ENCODE peak calls at places on chromosomes 7 and 10, in four cellular contexts. One of them, this sample, is unnamed. For H3K9me3, the result is how much of the 10 kb centered on the place peaks cover.

GRCh38 chr7:137084607-137085380 is 216.3 kb downstream of the CHRM2 start:
- DNase-seq in cardiac muscle cell: no peak
- DNase-seq in A549: no peak
- DNase-seq in kidney: no peak
- DNase-seq in this sample: no peak

GRCh38 chr10:92845926-92846325 is 2.4 kb upstream of the EXOC6 start:
- DNase-seq in cardiac muscle cell: no peak
- DNase-seq in A549: no peak
- DNase-seq in kidney: no peak
- DNase-seq in this sample: no peak

GRCh38 chr7:1098243-1099153 is 10.6 kb downstream of the GPER1 start:
- DNase-seq in kidney: no peak
- DNase-seq in cardiac muscle cell: no peak
- DNase-seq in A549: no peak
- DNase-seq in this sample: no peak

GRCh38 chr7:44333971-44334733 is 8.8 kb upstream of the CAMK2B start:
- DNase-seq in A549: no peak
- DNase-seq in cardiac muscle cell: peak
- DNase-seq in kidney: no peak
- DNase-seq in this sample: no peak

GRCh38 chr10:25552283-25552919 is 377.6 kb downstream of the GPR158 start:
- DNase-seq in kidney: no peak
- DNase-seq in A549: no peak
- DNase-seq in cardiac muscle cell: no peak
- DNase-seq in this sample: no peak

GRCh38 chr10:72720814-72721665 is 29.1 kb downstream of the MCU start:
- DNase-seq in cardiac muscle cell: no peak
- DNase-seq in kidney: no peak
- DNase-seq in A549: no peak
- DNase-seq in this sample: no peak

GRCh38 chr10:76311752-76312699 is 880.6 kb downstream of the LRMDA start:
- DNase-seq in A549: peak
- DNase-seq in kidney: no peak
- DNase-seq in cardiac muscle cell: peak
- DNase-seq in this sample: peak

GRCh38 chr10:79253704-79254103 is 93.6 kb upstream of the PPIF start:
- DNase-seq in cardiac muscle cell: no peak
- DNase-seq in kidney: no peak
- DNase-seq in A549: no peak
- DNase-seq in this sample: no peak

GRCh38 chr10:110912374-110912773 is 6.6 kb downstream of the BBIP1 start:
- DNase-seq in cardiac muscle cell: peak
- DNase-seq in A549: no peak
- DNase-seq in kidney: no peak
- DNase-seq in this sample: peak

GRCh38 chr7:128353610-128354009 is 7.9 kb downstream of the PRRT4 start:
- DNase-seq in kidney: no peak
- DNase-seq in A549: no peak
- DNase-seq in cardiac muscle cell: no peak
- DNase-seq in this sample: no peak

GRCh38 chr7:36390199-36391090 is 783 bp downstream of the ANLN start:
- DNase-seq in A549: peak
- DNase-seq in cardiac muscle cell: peak
- DNase-seq in kidney: peak
- DNase-seq in this sample: peak

GRCh38 chr10:132961864-132962622 is 19.7 kb upstream of the CFAP46 start:
- DNase-seq in kidney: peak
- DNase-seq in cardiac muscle cell: peak
- DNase-seq in A549: peak
- DNase-seq in this sample: no peak

GRCh38 chr10:88080213-88080612 is 216.8 kb downstream of the PTEN start:
- DNase-seq in A549: no peak
- DNase-seq in cardiac muscle cell: no peak
- DNase-seq in kidney: no peak
- DNase-seq in this sample: no peak

GRCh38 chr7:53740971-53741370 is 705.5 kb downstream of the POM121L12 start:
- DNase-seq in kidney: no peak
- DNase-seq in A549: no peak
- DNase-seq in cardiac muscle cell: no peak
- DNase-seq in this sample: no peak

GRCh38 chr10:4754143-4754542 is 71.9 kb upstream of the AKR1E2 start:
- DNase-seq in cardiac muscle cell: no peak
- DNase-seq in kidney: no peak
- DNase-seq in A549: no peak
- DNase-seq in this sample: no peak

GRCh38 chr7:51067757-51068156 is 248.9 kb downstream of the COBL start:
- DNase-seq in A549: peak
- DNase-seq in kidney: no peak
- DNase-seq in cardiac muscle cell: peak
- DNase-seq in this sample: peak

GRCh38 chr7:107168233-107169119 is at the start of gene HBP1:
- DNase-seq in kidney: peak
- DNase-seq in cardiac muscle cell: peak
- DNase-seq in A549: peak
- DNase-seq in this sample: peak

GRCh38 chr7:38410056-38410455 is 136.6 kb upstream of the TARP start:
- DNase-seq in kidney: no peak
- DNase-seq in A549: no peak
- DNase-seq in cardiac muscle cell: no peak
- DNase-seq in this sample: no peak

GRCh38 chr10:31808258-31809218 is 120.1 kb downstream of the ARHGAP12 start:
- DNase-seq in A549: no peak
- DNase-seq in kidney: no peak
- DNase-seq in cardiac muscle cell: peak
- DNase-seq in this sample: peak

GRCh38 chr10:50937230-50937907 is 51.9 kb upstream of the A1CF start:
- DNase-seq in cardiac muscle cell: peak
- DNase-seq in kidney: no peak
- DNase-seq in A549: peak
- DNase-seq in this sample: peak

GRCh38 chr10:43068136-43068395 is 8.8 kb upstream of the RET start:
- DNase-seq in cardiac muscle cell: no peak
- DNase-seq in kidney: peak
- DNase-seq in A549: no peak
- DNase-seq in this sample: no peak

GRCh38 chr10:26843736-26844135 is 17.0 kb downstream of the ABI1 start:
- DNase-seq in kidney: no peak
- DNase-seq in A549: no peak
- DNase-seq in cardiac muscle cell: no peak
- DNase-seq in this sample: no peak

GRCh38 chr10:63591600-63592379 is 70.6 kb downstream of the REEP3 start:
- DNase-seq in kidney: no peak
- DNase-seq in A549: no peak
- DNase-seq in cardiac muscle cell: no peak
- DNase-seq in this sample: no peak

GRCh38 chr10:69731184-69731583 is 70.5 kb upstream of the COL13A1 start:
- DNase-seq in cardiac muscle cell: peak
- DNase-seq in A549: no peak
- DNase-seq in kidney: no peak
- DNase-seq in this sample: peak

GRCh38 chr10:69729326-69730048 is 72.2 kb upstream of the COL13A1 start:
- DNase-seq in A549: no peak
- DNase-seq in cardiac muscle cell: no peak
- DNase-seq in kidney: no peak
- DNase-seq in this sample: no peak

GRCh38 chr10:69730251-69731156 is 71.2 kb upstream of the COL13A1 start:
- DNase-seq in kidney: no peak
- DNase-seq in cardiac muscle cell: peak
- DNase-seq in A549: no peak
- DNase-seq in this sample: no peak

GRCh38 chr10:69726850-69727249 is 74.9 kb upstream of the COL13A1 start:
- DNase-seq in A549: no peak
- DNase-seq in cardiac muscle cell: no peak
- DNase-seq in kidney: no peak
- DNase-seq in this sample: no peak

DNA sequence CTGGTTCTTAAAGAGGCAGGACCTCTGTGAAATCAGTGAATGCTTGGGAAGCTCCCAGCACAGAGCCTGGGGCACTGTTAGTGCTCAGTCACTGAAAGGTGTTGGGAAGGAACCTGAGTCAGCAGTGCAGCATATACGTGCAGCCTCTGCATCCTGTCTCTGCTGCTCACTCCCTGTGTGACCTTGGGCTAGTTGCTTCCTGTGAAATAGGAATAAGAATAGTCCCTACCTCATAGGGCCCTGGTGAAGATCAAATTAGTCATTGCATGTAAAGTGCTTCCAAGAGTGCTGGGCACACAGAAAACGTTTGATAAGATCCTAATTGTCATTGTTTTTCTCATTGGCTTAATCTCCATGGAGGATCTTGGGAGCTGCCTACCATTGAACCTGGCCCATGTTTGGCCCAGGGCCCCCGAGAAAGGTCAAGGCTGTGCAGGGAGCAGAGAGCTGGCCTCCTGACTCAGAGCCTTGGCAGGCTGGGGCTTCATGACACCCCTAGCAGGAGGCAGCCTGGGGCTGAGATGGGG is 73.3 kb upstream of the COL13A1 start:
- DNase-seq in A549: no peak
- DNase-seq in cardiac muscle cell: peak
- DNase-seq in kidney: no peak
- DNase-seq in this sample: no peak
- H3K27ac ChIP-seq in A549: no peak
- H3K27ac ChIP-seq in cardiac muscle cell: peak
- H3K27ac ChIP-seq in kidney: no peak
- H3K27ac ChIP-seq in this sample: no peak

DNA sequence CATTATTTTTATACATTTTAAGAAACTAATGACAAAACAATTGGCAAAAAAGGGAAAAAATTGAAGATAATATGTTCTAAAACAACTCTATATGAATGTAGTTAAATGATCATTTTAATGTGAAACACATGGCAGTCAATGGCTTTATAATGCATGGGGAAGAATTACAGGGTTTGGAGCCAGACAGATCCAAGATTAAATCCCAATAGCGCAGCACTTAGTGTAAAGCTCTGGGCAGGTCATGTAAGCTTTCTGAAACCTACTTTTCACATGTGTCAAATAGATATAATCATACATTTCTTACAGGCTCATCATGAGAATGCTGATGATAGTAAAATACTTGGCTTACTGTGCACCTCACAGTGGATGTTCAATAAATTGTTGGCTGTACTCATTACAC is 48.0 kb upstream of the ZNF365 start:
- DNase-seq in cardiac muscle cell: no peak
- DNase-seq in kidney: no peak
- DNase-seq in A549: no peak
- DNase-seq in this sample: no peak
- H3K9me3 ChIP-seq in cardiac muscle cell: under half
- H3K9me3 ChIP-seq in kidney: under half
- H3K9me3 ChIP-seq in A549: under half
- H3K9me3 ChIP-seq in this sample: under half

GRCh38 chr10:21060626-21061025 is 163.5 kb upstream of the NEBL start:
- DNase-seq in kidney: no peak
- DNase-seq in cardiac muscle cell: no peak
- DNase-seq in A549: no peak
- DNase-seq in this sample: no peak
- H3K27ac ChIP-seq in kidney: no peak
- H3K27ac ChIP-seq in cardiac muscle cell: no peak
- H3K27ac ChIP-seq in A549: no peak
- H3K27ac ChIP-seq in this sample: no peak

DNA sequence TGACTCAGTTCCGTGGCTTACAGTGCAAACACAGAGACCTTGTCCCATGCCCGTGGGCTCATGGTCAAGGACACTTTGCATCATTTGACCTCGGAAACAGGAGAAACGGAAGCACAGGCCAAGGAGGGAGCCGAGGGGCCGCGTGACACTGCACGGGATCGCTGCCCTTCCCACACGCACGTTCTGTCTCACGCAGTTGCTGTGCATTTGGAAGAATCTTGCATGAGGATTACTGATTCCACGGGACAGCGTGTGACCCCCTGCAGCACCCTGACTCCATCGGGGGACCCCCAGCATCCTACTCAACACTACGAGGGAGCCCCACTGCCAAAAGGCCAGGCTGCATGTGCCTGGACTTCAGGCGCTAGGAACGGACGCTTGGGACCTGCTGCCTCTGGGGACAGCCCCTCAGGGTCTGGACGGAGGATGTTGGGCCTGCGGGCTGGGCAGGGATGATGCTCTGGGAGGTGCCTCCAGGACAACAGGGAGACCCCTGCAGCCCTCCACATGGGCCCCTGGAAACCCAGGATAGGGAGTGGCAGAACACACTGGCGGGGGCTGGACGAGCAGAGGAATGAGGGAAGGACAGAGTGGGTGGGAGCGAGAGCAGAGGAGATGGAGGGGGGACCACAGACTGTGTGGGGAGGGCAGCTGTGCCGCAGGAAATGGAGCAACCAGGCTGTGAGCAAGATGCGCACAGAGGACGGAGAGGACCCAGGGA is 222.2 kb downstream of the DNAJB6 start:
- DNase-seq in kidney: peak
- DNase-seq in cardiac muscle cell: no peak
- DNase-seq in A549: no peak
- DNase-seq in this sample: no peak
- H3K9me3 ChIP-seq in kidney: under half
- H3K9me3 ChIP-seq in cardiac muscle cell: under half
- H3K9me3 ChIP-seq in A549: under half
- H3K9me3 ChIP-seq in this sample: under half

DNA sequence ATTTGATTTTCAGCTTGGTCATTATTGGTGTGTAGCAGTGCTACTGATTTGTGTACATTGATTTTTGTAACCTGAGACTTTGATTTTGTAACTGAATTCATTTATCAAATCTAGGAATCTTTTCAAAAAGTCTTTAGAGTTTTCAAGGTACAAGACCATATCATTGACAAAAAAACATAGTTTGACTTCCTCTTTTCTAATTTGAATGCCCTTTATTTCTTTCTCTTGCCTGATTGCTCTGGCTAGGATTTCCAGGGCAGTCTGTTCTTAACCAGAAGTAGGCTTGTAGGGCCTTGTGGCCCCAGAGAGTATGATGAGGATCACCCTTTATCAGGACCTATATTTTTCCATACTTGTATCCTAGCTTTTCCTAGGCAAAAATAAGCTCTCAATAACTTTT is 234.5 kb upstream of the FZD1 start:
- DNase-seq in kidney: no peak
- DNase-seq in cardiac muscle cell: no peak
- DNase-seq in A549: no peak
- DNase-seq in this sample: no peak
- H3K27ac ChIP-seq in kidney: no peak
- H3K27ac ChIP-seq in cardiac muscle cell: peak
- H3K27ac ChIP-seq in A549: no peak
- H3K27ac ChIP-seq in this sample: no peak

DNA sequence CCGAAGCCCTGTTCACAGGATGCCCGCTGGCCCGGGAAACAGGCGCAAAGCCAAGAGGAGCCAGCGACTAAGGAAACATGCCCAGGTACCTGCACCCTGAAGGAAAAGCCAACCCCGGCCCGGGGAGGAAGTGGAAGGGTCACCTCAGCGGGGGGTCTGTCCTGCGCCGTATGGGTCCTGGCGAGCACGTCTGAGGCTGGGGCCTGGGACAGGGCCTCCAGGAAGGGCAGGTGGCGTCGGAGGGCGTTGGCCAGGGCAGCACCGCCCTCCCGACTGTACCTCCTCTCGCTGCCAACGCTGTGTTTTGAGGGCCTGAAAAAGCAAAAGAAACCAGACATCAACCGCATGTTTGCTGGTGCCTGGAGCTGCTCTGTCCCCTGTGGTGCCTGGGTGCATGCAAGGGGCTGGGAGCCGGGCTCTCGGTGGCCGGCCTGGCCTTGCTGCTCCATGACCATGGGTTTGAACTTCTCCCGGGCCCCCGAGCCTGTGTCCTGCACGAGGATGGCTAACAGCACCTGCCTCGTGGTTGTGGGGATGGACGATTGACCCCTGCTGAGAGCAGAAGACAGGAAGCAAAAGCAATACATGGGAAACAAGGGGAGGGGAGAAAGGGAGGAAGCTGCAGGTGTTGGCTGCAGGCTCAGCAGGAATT is 395.3 kb downstream of the PTPRN2 start:
- DNase-seq in kidney: peak
- DNase-seq in A549: no peak
- DNase-seq in cardiac muscle cell: no peak
- DNase-seq in this sample: no peak
- H3K9me3 ChIP-seq in kidney: under half
- H3K9me3 ChIP-seq in A549: under half
- H3K9me3 ChIP-seq in cardiac muscle cell: under half
- H3K9me3 ChIP-seq in this sample: under half